ENCODE peak calls at places on chromosomes 1 and 21, in five cellular contexts. M, Z, L, B and A are unnamed samples.

GRCh38 chr1:207444514-207445208 is 9.5 kb upstream of the CR2 start:
- DNase-seq in Z (no peak), L (no peak), M (no peak), B (no peak), A (no peak)

GRCh38 chr1:29990304-29990703 is 733.1 kb downstream of the MATN1 start:
- DNase-seq in M (no peak), B (no peak), Z (no peak), L (peak; percentile 13), A (no peak)

GRCh38 chr1:76110662-76111061 is 36.1 kb downstream of the ST6GALNAC3 start:
- DNase-seq in B (no peak), M (no peak), L (no peak), Z (peak; percentile 17), A (no peak)

GRCh38 chr21:38965910-38966504 is 160.3 kb downstream of the ETS2 start:
- DNase-seq in B (peak; percentile 81), M (no peak), L (no peak), Z (peak; percentile 29), A (no peak)

GRCh38 chr1:30485072-30485471 is 238.3 kb downstream of the MATN1 start:
- DNase-seq in M (no peak), L (no peak), B (no peak), Z (no peak), A (no peak)

GRCh38 chr1:23485002-23485332 is 988 bp upstream of the ASAP3 start:
- DNase-seq in M (no peak), Z (no peak), L (no peak), B (no peak), A (no peak)

GRCh38 chr21:31658053-31658452 is 1.4 kb upstream of the SOD1 start:
- DNase-seq in L (no peak), Z (no peak), M (no peak), B (no peak), A (no peak)

GRCh38 chr1:233863901-233864545 is 40.5 kb upstream of the SLC35F3 start:
- DNase-seq in M (no peak), Z (no peak), B (no peak), L (no peak), A (no peak)

GRCh38 chr1:210347112-210347511 is 18.4 kb downstream of the HHAT start:
- DNase-seq in M (no peak), L (no peak), B (no peak), Z (peak; percentile 20), A (no peak)

GRCh38 chr1:212142883-212143530 is 107.5 kb downstream of the DTL start:
- DNase-seq in B (no peak), M (no peak), Z (no peak), L (no peak), A (no peak)

GRCh38 chr1:39720094-39720999 is 18.3 kb upstream of the PPIE start:
- DNase-seq in B (no peak), L (peak; percentile 53), Z (peak; percentile 64), M (peak; percentile 68), A (peak; percentile 87)

GRCh38 chr1:204258213-204259115 is 44.7 kb upstream of the GOLT1A start:
- DNase-seq in L (peak; percentile 55), B (peak; percentile 71), M (no peak), Z (peak; percentile 17), A (peak; percentile 39)

GRCh38 chr1:107896946-107897345 is 68.0 kb downstream of the VAV3 start:
- DNase-seq in B (no peak), M (peak; percentile 9), L (no peak), Z (no peak), A (no peak)

GRCh38 chr1:115515270-115515669 is 126.5 kb upstream of the VANGL1 start:
- DNase-seq in L (no peak), M (no peak), B (no peak), Z (no peak), A (no peak)

GRCh38 chr1:82534996-82535395 is 734.3 kb downstream of the ADGRL2 start:
- DNase-seq in L (no peak), B (no peak), Z (no peak), M (no peak), A (no peak)

GRCh38 chr21:32253215-32253641 is 25.6 kb downstream of the MIS18A start:
- DNase-seq in L (no peak), B (no peak), M (no peak), Z (no peak), A (no peak)

GRCh38 chr1:214401666-214402065 is 120.7 kb downstream of the SMYD2 start:
- DNase-seq in B (no peak), Z (no peak), M (no peak), L (no peak), A (no peak)

GRCh38 chr1:25991937-25992688 is 5.8 kb downstream of the PAFAH2 start:
- DNase-seq in M (no peak), L (no peak), Z (peak; percentile 63), B (no peak), A (no peak)

GRCh38 chr21:30443226-30443625 is 3.2 kb downstream of the KRTAP15-1 start:
- DNase-seq in M (no peak), L (no peak), Z (no peak), B (no peak), A (no peak)

GRCh38 chr1:208835082-208835467 is 590.9 kb upstream of the PLXNA2 start:
- DNase-seq in L (no peak), B (no peak), M (no peak), Z (no peak), A (no peak)

GRCh38 chr1:13892671-13893325 is 192.8 kb downstream of the PRDM2 start:
- DNase-seq in L (no peak), Z (no peak), B (peak; percentile 62), M (no peak), A (no peak)

GRCh38 chr1:178039826-178040380 is 54.0 kb upstream of the RASAL2 start:
- DNase-seq in Z (no peak), L (no peak), B (no peak), M (no peak), A (no peak)

GRCh38 chr1:109327285-109327684 is 20.5 kb upstream of the MYBPHL start:
- DNase-seq in Z (no peak), M (no peak), B (no peak), L (no peak), A (no peak)

GRCh38 chr1:212291505-212292134 is 6.4 kb downstream of the PPP2R5A start:
- DNase-seq in Z (peak; percentile 49), B (no peak), L (no peak), M (peak; percentile 57), A (peak; percentile 47)

GRCh38 chr1:7869136-7869905 is 16.5 kb upstream of the UTS2 start:
- DNase-seq in B (no peak), M (no peak), L (no peak), Z (no peak), A (no peak)

GRCh38 chr1:179126338-179127060 is 44.6 kb downstream of the TOR3A start:
- DNase-seq in B (no peak), M (no peak), Z (no peak), L (no peak), A (no peak)

GRCh38 chr1:43554444-43554992 is 23.8 kb downstream of the PTPRF start:
- DNase-seq in Z (peak; percentile 32), M (no peak), L (no peak), B (no peak), A (peak; percentile 42)

GRCh38 chr1:72435025-72435424 is 152.7 kb upstream of the NEGR1 start:
- DNase-seq in M (no peak), Z (peak; percentile 40), L (no peak), B (no peak), A (no peak)

GRCh38 chr1:54995013-54995760 is 3.5 kb upstream of the BSND start:
- DNase-seq in B (peak; percentile 25), M (no peak), Z (no peak), L (no peak), A (no peak)

GRCh38 chr1:165880993-165881392 is 53.6 kb downstream of the UCK2 start:
- DNase-seq in B (no peak), M (no peak), Z (no peak), L (no peak), A (no peak)

GRCh38 chr1:42258218-42258617 is 76.8 kb downstream of the FOXJ3 start:
- DNase-seq in B (no peak), M (no peak), Z (no peak), L (no peak), A (peak; percentile 10)

GRCh38 chr1:243420968-243421675 is 165.3 kb downstream of the SDCCAG8 start:
- DNase-seq in B (no peak), Z (no peak), M (no peak), L (no peak), A (peak; percentile 51)

GRCh38 chr21:33384851-33385331 is 18.3 kb upstream of the IFNGR2 start:
- DNase-seq in L (peak; percentile 70), Z (no peak), M (no peak), B (peak; percentile 54), A (no peak)

GRCh38 chr1:198064181-198064580 is 92.6 kb upstream of the NEK7 start:
- DNase-seq in L (no peak), B (no peak), M (no peak), Z (peak; percentile 73), A (no peak)

GRCh38 chr1:90719321-90720136 is 2.4 kb upstream of the BARHL2 start:
- DNase-seq in L (no peak), B (no peak), M (no peak), Z (no peak), A (peak; percentile 71)

GRCh38 chr1:80023366-80023765 is 1016.8 kb upstream of the ADGRL4 start:
- DNase-seq in M (no peak), B (no peak), Z (peak; percentile 49), L (no peak), A (no peak)

GRCh38 chr1:155504207-155504606 is 58.4 kb downstream of the ASH1L start:
- DNase-seq in B (no peak), L (no peak), Z (peak; percentile 18), M (peak; percentile 36), A (peak; percentile 41)

GRCh38 chr1:160972939-160973338 is 18.3 kb upstream of the ITLN2 start:
- DNase-seq in Z (no peak), L (no peak), M (no peak), B (no peak), A (no peak)